ENCODE peak calls at places on chromosomes 7 and 10, in four cellular contexts. Z is tibial artery; P is stimulated activated naive CD8-positive, alpha-beta T cell treated with anti-CD3 and anti-CD28 coated beads, Interleukin-15, Interleukin-2, amounts not matched to agents 100 U/mL and 50 U/mL, for 24 hours; O is non-pigmented ciliary epithelial cell. T is an unnamed sample.

GRCh38 chr7:81209059-81209458 is 290.2 kb upstream of the SEMA3C start:
- DNase-seq in Z (no peak), P (no peak), O (no peak), T (no peak)

GRCh38 chr10:132111871-132112341 is 46.2 kb downstream of the JAKMIP3 start:
- DNase-seq in Z (no peak), P (no peak), O (no peak), T (no peak)

GRCh38 chr10:94320285-94320914 is 42.3 kb downstream of the NOC3L start:
- DNase-seq in Z (peak), P (peak), O (no peak), T (no peak)

GRCh38 chr7:22333680-22334141 is 23.2 kb downstream of the RAPGEF5 start:
- DNase-seq in Z (no peak), P (no peak), O (no peak), T (no peak)

GRCh38 chr7:98110249-98111022 is 3.8 kb downstream of the LMTK2 start:
- DNase-seq in Z (no peak), P (no peak), O (no peak), T (no peak)

GRCh38 chr7:32879460-32879859 is 12.1 kb downstream of the KBTBD2 start:
- DNase-seq in Z (no peak), P (no peak), O (no peak), T (no peak)

GRCh38 chr10:34768261-34768971 is 46.7 kb downstream of the PARD3 start:
- DNase-seq in Z (peak), P (no peak), O (no peak), T (no peak)

GRCh38 chr10:72688208-72688651 is 3.7 kb upstream of the MCU start:
- DNase-seq in Z (no peak), P (no peak), O (peak), T (peak)

GRCh38 chr10:46992794-46993552 is 81.7 kb downstream of the PTPN20 start:
- DNase-seq in Z (peak), P (no peak), O (peak), T (no peak)

T was measured in BJ.